ENCODE peak calls at places on chromosomes 16 and 17, in six cellular contexts. I is prostate gland, V is K562, E is GM12892, O is GM12878, G is stomach. Y is an unnamed sample.

GRCh38 chr17:48996696-48997102 is 486 bp upstream of the IGF2BP1 start:
- DNase-seq in I (no peak), V (no peak), E (no peak), O (no peak), G (no peak), Y (no peak)

GRCh38 chr17:39591958-39592954 is 15.5 kb downstream of the NEUROD2 start:
- DNase-seq in I (no peak), V (peak), E (no peak), O (no peak), G (peak), Y (no peak)

GRCh38 chr17:32481193-32481592 is 5.6 kb upstream of the CDK5R1 start:
- DNase-seq in I (no peak), V (no peak), E (no peak), O (no peak), G (no peak), Y (peak)

GRCh38 chr16:23691483-23692189 is 12.9 kb downstream of the PLK1 start:
- DNase-seq in I (no peak), V (no peak), E (no peak), O (no peak), G (no peak), Y (no peak)

GRCh38 chr16:67248401-67249177 is at the start of gene SLC9A5:
- DNase-seq in I (no peak), V (peak), E (peak), O (no peak), G (no peak), Y (peak)

GRCh38 chr16:30526137-30526822 is at the start of gene ZNF768:
- DNase-seq in I (no peak), V (peak), E (peak), O (no peak), G (no peak), Y (peak)

GRCh38 chr17:36149296-36149820 is 27.1 kb downstream of the TBC1D3B start:
- DNase-seq in I (no peak), V (no peak), E (no peak), O (no peak), G (no peak), Y (peak)

GRCh38 chr17:74340470-74341023 is 14.5 kb downstream of the KIF19 start:
- DNase-seq in I (no peak), V (no peak), E (no peak), O (no peak), G (no peak), Y (no peak)

GRCh38 chr16:71956500-71956899 is 43.7 kb downstream of the PKD1L3 start:
- DNase-seq in I (no peak), V (no peak), E (no peak), O (no peak), G (no peak), Y (no peak)

GRCh38 chr17:6630390-6630789 is 10.1 kb downstream of the KIAA0753 start:
- DNase-seq in I (no peak), V (no peak), E (no peak), O (no peak), G (no peak), Y (no peak)

GRCh38 chr16:54050281-54051210 is 236.0 kb downstream of the IRX3 start:
- DNase-seq in I (no peak), V (no peak), E (no peak), O (no peak), G (no peak), Y (no peak)

GRCh38 chr16:78484509-78485058 is 385.1 kb downstream of the WWOX start:
- DNase-seq in I (no peak), V (no peak), E (no peak), O (no peak), G (no peak), Y (no peak)

GRCh38 chr17:46818929-46819859 is 702 bp upstream of the WNT3 start:
- DNase-seq in I (no peak), V (peak), E (no peak), O (no peak), G (no peak), Y (no peak)

GRCh38 chr17:72683506-72684404 is 408.7 kb downstream of the SLC39A11 start:
- DNase-seq in I (peak), V (no peak), E (no peak), O (no peak), G (peak), Y (no peak)

GRCh38 chr16:88088161-88088581 is 136.9 kb downstream of the BANP start:
- DNase-seq in I (no peak), V (no peak), E (no peak), O (no peak), G (no peak), Y (peak)

GRCh38 chr16:84718-85452 is 6.9 kb downstream of the MPG start:
- DNase-seq in I (no peak), V (no peak), E (peak), O (peak), G (peak), Y (peak)
- TF ChIP-seq POLR2A in I (no peak), V (peak), E (no peak), O (peak), G (no peak), Y (no peak)

DNA sequence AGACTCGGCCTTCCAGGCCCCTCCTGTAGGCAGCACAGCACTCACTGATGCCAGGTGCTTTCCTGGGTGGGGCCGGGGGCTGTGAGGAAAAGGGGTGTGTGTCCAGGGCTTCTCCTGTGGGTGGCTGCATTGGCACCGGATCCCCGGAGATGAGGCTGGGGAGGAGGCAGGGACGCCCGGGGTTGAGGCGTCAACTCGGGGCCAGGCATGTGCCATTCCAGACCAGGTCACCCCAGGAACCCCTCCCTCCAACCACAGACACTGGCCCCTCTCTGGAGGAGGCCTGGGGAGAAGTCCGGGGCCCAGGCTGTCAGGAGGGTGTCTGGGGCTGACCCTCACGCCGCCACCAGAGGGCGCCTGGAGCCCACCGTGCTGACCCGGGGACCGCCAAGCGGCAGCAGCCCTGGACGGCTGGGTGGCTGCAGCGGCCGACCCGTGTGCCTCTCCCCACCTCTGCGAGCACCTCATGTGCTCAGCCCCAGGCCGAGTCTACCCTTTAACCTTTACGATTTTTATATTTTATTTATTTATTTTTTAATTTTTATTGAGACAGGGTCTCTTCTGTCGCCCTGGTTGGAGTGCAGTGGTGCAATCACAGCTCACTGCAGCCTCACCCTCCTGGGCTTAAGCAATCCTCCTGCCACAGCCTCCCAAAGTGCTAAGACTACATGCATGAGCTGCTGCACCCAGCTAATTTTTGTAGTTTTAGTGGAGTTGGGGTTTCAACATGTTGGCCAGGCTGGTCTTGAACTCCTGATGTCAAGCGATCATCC is 3.2 kb upstream of the METRN start:
- DNase-seq in I (peak), V (peak), E (peak), O (no peak), G (peak), Y (peak)
- TF ChIP-seq POLR2AphosphoS5 in I (peak), V (no peak), E (no peak), O (no peak), G (peak), Y (no peak)

GRCh38 chr16:8963010-8963824 is 489 bp downstream of the USP7 start:
- DNase-seq in I (no peak), V (no peak), E (no peak), O (no peak), G (no peak), Y (no peak)

GRCh38 chr16:8961811-8962390 is 1.8 kb downstream of the USP7 start:
- DNase-seq in I (no peak), V (no peak), E (no peak), O (no peak), G (no peak), Y (no peak)

GRCh38 chr16:8962393-8963009 is 1.2 kb downstream of the USP7 start:
- DNase-seq in I (no peak), V (peak), E (peak), O (no peak), G (peak), Y (no peak)

GRCh38 chr16:8964462-8964861 is 756 bp upstream of the USP7 start:
- DNase-seq in I (no peak), V (no peak), E (no peak), O (no peak), G (no peak), Y (no peak)

GRCh38 chr16:8963825-8964441 is at the start of gene USP7:
- DNase-seq in I (peak), V (peak), E (peak), O (no peak), G (peak), Y (peak)
- TF ChIP-seq POLR2A in I (peak), V (peak), E (peak), O (peak), G (no peak), Y (no peak)

DNA sequence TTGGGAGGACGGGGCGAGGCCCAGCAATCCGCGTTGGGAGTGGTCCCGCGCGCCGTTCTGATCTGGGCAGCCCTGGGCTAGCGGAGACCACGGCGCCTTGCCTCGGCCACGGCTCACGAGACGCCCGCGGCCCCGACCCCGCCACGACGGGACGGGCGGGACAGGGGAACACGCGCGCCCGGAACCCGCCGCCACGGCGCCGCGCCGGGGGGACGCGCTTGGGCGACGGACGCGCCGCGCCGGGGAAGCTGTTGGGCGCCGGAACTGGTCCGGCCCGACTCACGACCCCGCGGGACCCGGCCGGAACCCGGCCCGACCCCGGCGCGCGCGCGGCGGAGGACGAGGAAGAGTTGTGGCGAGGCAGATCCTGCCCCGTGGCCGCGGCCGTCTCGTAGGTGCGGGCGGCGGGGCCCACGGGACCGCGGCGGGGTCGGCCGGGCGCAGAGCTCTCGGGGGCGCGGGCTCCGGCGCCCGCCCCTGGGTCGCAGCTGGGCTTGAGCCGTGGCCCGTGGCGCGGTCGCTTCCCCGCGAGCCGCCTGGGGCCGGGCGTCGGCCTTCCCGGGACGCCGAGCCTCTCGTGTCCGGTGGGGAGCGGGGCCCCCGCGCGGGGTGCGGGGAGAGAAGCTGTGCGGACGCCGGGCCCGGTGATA is at the start of gene ACSF3:
- DNase-seq in I (peak), V (peak), E (peak), O (no peak), G (peak), Y (peak)
- TF ChIP-seq POLR2AphosphoS5 in I (no peak), V (peak), E (peak), O (peak), G (peak), Y (peak)